ENCODE peak calls at places on chromosomes 3 and 15, in ten cellular contexts. C is T-helper 2 cell; J is activated CD4-positive, alpha-beta T cell treated with anti-CD3 and anti-CD28 coated beads, Interleukin-2, amount 50 U/mL, for 48 hours; F is breast epithelium; R is body of pancreas; P is EL; K is stimulated activated CD4-positive, alpha-beta T cell treated with anti-CD3 and anti-CD28 coated beads, Interleukin-12 subunit alpha, Interleukin-12 subunit beta, amount 100 ng/mL, for 48 hours; L is OCI-LY7; Y is cardiac fibroblast; I is HEK293T. X is an unnamed sample.

GRCh38 chr15:43544266-43544665 is 26.9 kb downstream of the MAP1A start:
- DNase-seq in I (no peak), J (no peak), P (peak; percentile 13), C (no peak), R (no peak), L (no peak), Y (no peak), F (no peak), K (no peak), X (no peak)

GRCh38 chr3:16482770-16483531 is 30.5 kb downstream of the RFTN1 start:
- DNase-seq in I (peak; percentile 61), Y (no peak), K (no peak), C (peak; percentile 10), R (no peak), J (peak; percentile 22), F (no peak), P (no peak), L (peak; percentile 82), X (no peak)

GRCh38 chr3:82163907-82164520 is 402.6 kb upstream of the GBE1 start:
- DNase-seq in C (no peak), L (peak; percentile 19), K (no peak), J (no peak), I (no peak), R (no peak), Y (peak; percentile 33), F (no peak), P (peak; percentile 7), X (no peak)

GRCh38 chr3:171393032-171393744 is 67.0 kb downstream of the TNIK start:
- DNase-seq in P (no peak), J (no peak), K (no peak), C (no peak), L (no peak), Y (peak; percentile 80), R (peak; percentile 25), F (no peak), I (no peak), X (no peak)

GRCh38 chr3:8557298-8557697 is 55.7 kb downstream of the LMCD1 start:
- DNase-seq in R (no peak), P (no peak), L (no peak), K (no peak), I (no peak), C (no peak), F (no peak), J (no peak), Y (peak; percentile 54), X (peak; percentile 14)

GRCh38 chr3:62710761-62711160 is 164.5 kb downstream of the CADPS start:
- DNase-seq in R (no peak), Y (no peak), C (no peak), L (no peak), P (no peak), K (no peak), F (no peak), I (no peak), J (no peak), X (no peak)

GRCh38 chr3:148606979-148607378 is 90.7 kb upstream of the AGTR1 start:
- DNase-seq in J (no peak), Y (peak; percentile 12), K (no peak), L (no peak), C (no peak), I (no peak), F (no peak), R (no peak), P (no peak), X (no peak)

GRCh38 chr3:156826896-156827882 is 1.0 kb downstream of the LEKR1 start:
- DNase-seq in K (peak; percentile 10), P (no peak), L (no peak), F (no peak), R (no peak), Y (no peak), C (no peak), I (no peak), J (no peak), X (no peak)

GRCh38 chr3:4730734-4731133 is 237.6 kb downstream of the ITPR1 start:
- DNase-seq in J (no peak), K (no peak), R (no peak), C (no peak), P (no peak), L (no peak), F (no peak), Y (no peak), I (no peak), X (no peak)

GRCh38 chr15:51802593-51802992 is 26.9 kb upstream of the TMOD3 start:
- DNase-seq in J (no peak), R (no peak), P (no peak), L (no peak), Y (no peak), K (no peak), I (no peak), C (no peak), F (no peak), X (no peak)

GRCh38 chr3:108822167-108822897 is at the start of gene TRAT1:
- DNase-seq in R (no peak), C (no peak), I (no peak), J (no peak), L (no peak), P (no peak), Y (no peak), K (no peak), F (no peak), X (no peak)

GRCh38 chr3:102353804-102354203 is 81.0 kb upstream of the ZPLD1 start:
- DNase-seq in P (no peak), R (no peak), C (no peak), I (no peak), F (no peak), K (no peak), J (no peak), Y (no peak), L (no peak), X (no peak)

GRCh38 chr3:119293105-119293683 is 989 bp upstream of the ARHGAP31 start:
- DNase-seq in C (no peak), F (no peak), I (no peak), R (no peak), P (no peak), K (no peak), L (no peak), J (no peak), Y (peak; percentile 36), X (no peak)

GRCh38 chr3:190617185-190617584 is 103.3 kb downstream of the IL1RAP start:
- DNase-seq in Y (no peak), L (peak; percentile 60), P (no peak), C (no peak), J (peak; percentile 42), K (peak; percentile 29), F (no peak), I (no peak), R (no peak), X (no peak)

GRCh38 chr3:127263037-127263436 is 24.8 kb downstream of the PRR20G start:
- DNase-seq in L (no peak), I (no peak), R (no peak), P (no peak), Y (no peak), K (no peak), J (no peak), F (no peak), C (no peak), X (no peak)

GRCh38 chr3:45417949-45418847 is 29.8 kb downstream of the LARS2 start:
- DNase-seq in J (no peak), L (no peak), R (no peak), Y (no peak), I (no peak), C (no peak), F (peak; percentile 55), K (no peak), P (no peak), X (no peak)

GRCh38 chr15:37880009-37880834 is 54.2 kb upstream of the TMCO5A start:
- DNase-seq in K (no peak), P (peak; percentile 75), J (no peak), Y (peak; percentile 78), I (peak; percentile 31), L (peak; percentile 31), R (peak; percentile 21), F (no peak), C (no peak), X (peak; percentile 48)

GRCh38 chr3:197125601-197126000 is 96.0 kb upstream of the MELTF start:
- DNase-seq in F (no peak), I (no peak), L (no peak), C (no peak), R (no peak), K (no peak), J (peak; percentile 7), P (peak; percentile 54), Y (peak; percentile 14), X (no peak)

GRCh38 chr15:85694086-85694485 is 100.6 kb downstream of the KLHL25 start:
- DNase-seq in L (no peak), Y (no peak), C (no peak), P (no peak), F (no peak), J (no peak), R (no peak), I (no peak), K (no peak), X (no peak)

GRCh38 chr3:181773921-181774320 is 62.2 kb downstream of the SOX2 start:
- DNase-seq in Y (no peak), R (no peak), C (no peak), I (no peak), J (no peak), P (no peak), K (no peak), F (no peak), L (no peak), X (no peak)

GRCh38 chr15:78316211-78317077 is 17.0 kb upstream of the SKIC8 start:
- DNase-seq in I (no peak), F (no peak), L (no peak), Y (no peak), P (no peak), R (no peak), K (no peak), J (no peak), C (no peak), X (no peak)

GRCh38 chr3:33439421-33440327 is 531 bp downstream of the UBP1 start:
- DNase-seq in R (peak; percentile 62), P (peak; percentile 49), Y (peak; percentile 39), F (peak; percentile 64), C (peak; percentile 23), I (peak; percentile 45), K (peak; percentile 36), J (peak; percentile 52), L (peak; percentile 63), X (no peak)

GRCh38 chr15:33111051-33111451 is 83.5 kb downstream of the FMN1 start:
- DNase-seq in F (no peak), C (no peak), P (peak; percentile 65), I (no peak), Y (no peak), K (no peak), J (no peak), L (no peak), R (no peak), X (no peak)

GRCh38 chr3:129809297-129809696 is 84.2 kb downstream of the TMCC1 start:
- DNase-seq in K (no peak), I (no peak), L (no peak), R (no peak), P (no peak), J (no peak), C (no peak), F (no peak), Y (peak; percentile 32), X (no peak)

GRCh38 chr3:162400697-162401096 is 904.1 kb downstream of the OTOL1 start:
- DNase-seq in K (no peak), F (no peak), J (no peak), I (no peak), R (no peak), L (no peak), P (no peak), C (no peak), Y (peak; percentile 5), X (no peak)

GRCh38 chr15:68783226-68784054 is 37.3 kb downstream of the ANP32A start:
- DNase-seq in C (peak; percentile 38), I (peak; percentile 54), P (no peak), F (no peak), Y (peak; percentile 22), L (peak; percentile 66), R (peak; percentile 71), J (peak; percentile 61), K (peak; percentile 15), X (no peak)

X was measured in fibroblast of the conjunctiva.